ENCODE peak calls at places on chromosomes 11 and 22, in ten cellular contexts. W is stomach, S is A549, X is HepG2, I is PC-9, Q is heart left ventricle, K is sigmoid colon, C is ovary, N is Peyer's patch, P is thoracic aorta. T is an unnamed sample.

GRCh38 chr22:27358096-27358870 is 443.3 kb downstream of the MN1 start:
- DNase-seq in W (no peak), S (no peak), X (no peak), I (no peak), Q (no peak), K (no peak), C (no peak), N (no peak), P (no peak), T (no peak)

GRCh38 chr11:71478216-71478840 is 25.3 kb downstream of the NADSYN1 start:
- DNase-seq in W (no peak), S (no peak), X (no peak), I (no peak), Q (no peak), K (no peak), C (no peak), N (no peak), P (no peak), T (no peak)

GRCh38 chr22:31089101-31090100 is 8.3 kb downstream of the SMTN start:
- DNase-seq in W (peak; percentile 54), S (no peak), X (no peak), I (no peak), Q (peak; percentile 52), K (peak; percentile 91), C (peak; percentile 69), N (peak; percentile 68), P (no peak), T (no peak)

GRCh38 chr22:46866591-46866990 is 104.1 kb downstream of the TBC1D22A start:
- DNase-seq in W (no peak), S (no peak), X (no peak), I (no peak), Q (no peak), K (no peak), C (no peak), N (no peak), P (no peak), T (no peak)

GRCh38 chr22:46791201-46791731 is 28.8 kb downstream of the TBC1D22A start:
- DNase-seq in W (peak; percentile 43), S (no peak), X (no peak), I (no peak), Q (no peak), K (peak; percentile 84), C (peak; percentile 43), N (peak; percentile 74), P (no peak), T (no peak)

GRCh38 chr11:57649826-57650738 is at the start of gene YPEL4:
- DNase-seq in W (no peak), S (peak; percentile 79), X (no peak), I (no peak), Q (peak; percentile 69), K (peak; percentile 84), C (peak; percentile 80), N (peak; percentile 50), P (no peak), T (peak; percentile 57)

GRCh38 chr22:36776722-36777121 is 803 bp upstream of the IFT27 start:
- DNase-seq in W (no peak), S (no peak), X (no peak), I (no peak), Q (no peak), K (no peak), C (peak; percentile 31), N (no peak), P (no peak), T (no peak)

GRCh38 chr11:88604255-88604654 is 266.7 kb upstream of the CTSC start:
- DNase-seq in W (no peak), S (no peak), X (no peak), I (no peak), Q (no peak), K (no peak), C (no peak), N (no peak), P (no peak), T (no peak)

GRCh38 chr11:130546901-130547694 is 98.7 kb downstream of the ADAMTS15 start:
- DNase-seq in W (no peak), S (no peak), X (no peak), I (no peak), Q (no peak), K (no peak), C (no peak), N (no peak), P (no peak), T (no peak)

GRCh38 chr11:130545449-130546072 is 97.1 kb downstream of the ADAMTS15 start:
- DNase-seq in W (no peak), S (no peak), X (no peak), I (no peak), Q (no peak), K (no peak), C (no peak), N (no peak), P (no peak), T (no peak)

GRCh38 chr11:130548491-130548833 is 100.0 kb downstream of the ADAMTS15 start:
- DNase-seq in W (no peak), S (no peak), X (no peak), I (no peak), Q (no peak), K (no peak), C (no peak), N (no peak), P (no peak), T (no peak)

GRCh38 chr11:130547761-130548490 is 99.5 kb downstream of the ADAMTS15 start:
- DNase-seq in W (no peak), S (no peak), X (no peak), I (no peak), Q (no peak), K (no peak), C (no peak), N (no peak), P (no peak), T (no peak)

GRCh38 chr11:130546438-130546837 is 98.0 kb downstream of the ADAMTS15 start:
- DNase-seq in W (no peak), S (no peak), X (no peak), I (no peak), Q (no peak), K (no peak), C (no peak), N (no peak), P (no peak), T (no peak)
- TF ChIP-seq CTCF in W (no peak), S (no peak), X (no peak), I (no peak), Q (no peak), K (no peak), C (no peak), N (no peak), P (no peak), T (no peak)

GRCh38 chr11:67055812-67056211 is 835 bp upstream of the RHOD start:
- DNase-seq in W (peak; percentile 37), S (no peak), X (no peak), I (peak; percentile 46), Q (no peak), K (no peak), C (no peak), N (no peak), P (no peak), T (no peak)

GRCh38 chr11:67056267-67056639 is 394 bp upstream of the RHOD start:
- DNase-seq in W (no peak), S (no peak), X (no peak), I (no peak), Q (no peak), K (no peak), C (no peak), N (no peak), P (no peak), T (no peak)

GRCh38 chr11:67056640-67057409 is at the start of gene RHOD:
- DNase-seq in W (peak; percentile 80), S (no peak), X (no peak), I (peak; percentile 79), Q (no peak), K (no peak), C (peak; percentile 54), N (peak; percentile 25), P (no peak), T (peak; percentile 80)

GRCh38 chr11:67058506-67058905 is 1.9 kb downstream of the RHOD start:
- DNase-seq in W (no peak), S (no peak), X (no peak), I (no peak), Q (no peak), K (no peak), C (no peak), N (no peak), P (no peak), T (no peak)

DNA sequence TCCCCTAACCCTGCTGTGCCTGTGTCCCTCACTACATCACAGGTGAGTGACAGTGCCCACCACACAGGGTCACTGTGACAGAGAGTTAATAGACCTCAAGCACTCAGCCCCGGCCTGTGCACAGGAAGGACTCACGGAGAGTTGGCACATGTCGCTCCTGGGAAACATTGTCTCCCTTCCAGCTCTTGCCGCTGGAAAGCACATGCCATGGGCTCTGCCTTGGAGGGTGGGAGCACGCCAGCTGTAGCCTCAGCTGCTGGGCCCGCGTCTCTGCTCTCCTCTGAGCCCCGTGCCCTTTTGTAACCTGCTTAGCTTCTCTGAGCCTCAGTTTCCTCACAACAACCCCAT is 737 bp downstream of the RHOD start:
- DNase-seq in W (no peak), S (no peak), X (no peak), I (peak; percentile 33), Q (no peak), K (no peak), C (no peak), N (no peak), P (no peak), T (no peak)
- H3K4me3 ChIP-seq in W (peak overlapping the region; percentile 70), S (peak overlapping the region; percentile 66), X (no peak overlapping the region), I (peak overlapping the region; percentile 82), Q (peak overlapping the region; percentile 52), K (peak overlapping the region; percentile 63), C (peak overlapping the region; percentile 48), N (peak overlapping the region; percentile 57), P (peak overlapping the region; percentile 80), T (peak overlapping the region; percentile 72)

GRCh38 chr11:127895776-127896175 is 691.6 kb downstream of the ETS1 start:
- DNase-seq in W (no peak), S (no peak), X (no peak), I (no peak), Q (no peak), K (no peak), C (no peak), N (no peak), P (no peak), T (no peak)
- H3K4me1 ChIP-seq in W (no peaks in the 10 kb centered on the region), S (no peaks in the 10 kb centered on the region), X (no peaks in the 10 kb centered on the region), I (no peaks in the 10 kb centered on the region), Q (no peaks in the 10 kb centered on the region), K (no peaks in the 10 kb centered on the region), C (no peaks in the 10 kb centered on the region), N (no peaks in the 10 kb centered on the region), P (no peaks in the 10 kb centered on the region), T (no peaks in the 10 kb centered on the region)

GRCh38 chr11:79060534-79060933 is 380.3 kb downstream of the TENM4 start:
- DNase-seq in W (no peak), S (no peak), X (no peak), I (no peak), Q (no peak), K (no peak), C (no peak), N (no peak), P (no peak), T (no peak)

GRCh38 chr11:79060081-79060480 is 380.7 kb downstream of the TENM4 start:
- DNase-seq in W (no peak), S (no peak), X (no peak), I (no peak), Q (no peak), K (no peak), C (no peak), N (no peak), P (no peak), T (no peak)

GRCh38 chr11:79059171-79059570 is 381.7 kb downstream of the TENM4 start:
- DNase-seq in W (no peak), S (no peak), X (no peak), I (no peak), Q (no peak), K (no peak), C (no peak), N (no peak), P (no peak), T (no peak)

GRCh38 chr11:79066456-79067354 is 374.1 kb downstream of the TENM4 start:
- DNase-seq in W (no peak), S (no peak), X (no peak), I (no peak), Q (no peak), K (no peak), C (no peak), N (no peak), P (no peak), T (no peak)

DNA sequence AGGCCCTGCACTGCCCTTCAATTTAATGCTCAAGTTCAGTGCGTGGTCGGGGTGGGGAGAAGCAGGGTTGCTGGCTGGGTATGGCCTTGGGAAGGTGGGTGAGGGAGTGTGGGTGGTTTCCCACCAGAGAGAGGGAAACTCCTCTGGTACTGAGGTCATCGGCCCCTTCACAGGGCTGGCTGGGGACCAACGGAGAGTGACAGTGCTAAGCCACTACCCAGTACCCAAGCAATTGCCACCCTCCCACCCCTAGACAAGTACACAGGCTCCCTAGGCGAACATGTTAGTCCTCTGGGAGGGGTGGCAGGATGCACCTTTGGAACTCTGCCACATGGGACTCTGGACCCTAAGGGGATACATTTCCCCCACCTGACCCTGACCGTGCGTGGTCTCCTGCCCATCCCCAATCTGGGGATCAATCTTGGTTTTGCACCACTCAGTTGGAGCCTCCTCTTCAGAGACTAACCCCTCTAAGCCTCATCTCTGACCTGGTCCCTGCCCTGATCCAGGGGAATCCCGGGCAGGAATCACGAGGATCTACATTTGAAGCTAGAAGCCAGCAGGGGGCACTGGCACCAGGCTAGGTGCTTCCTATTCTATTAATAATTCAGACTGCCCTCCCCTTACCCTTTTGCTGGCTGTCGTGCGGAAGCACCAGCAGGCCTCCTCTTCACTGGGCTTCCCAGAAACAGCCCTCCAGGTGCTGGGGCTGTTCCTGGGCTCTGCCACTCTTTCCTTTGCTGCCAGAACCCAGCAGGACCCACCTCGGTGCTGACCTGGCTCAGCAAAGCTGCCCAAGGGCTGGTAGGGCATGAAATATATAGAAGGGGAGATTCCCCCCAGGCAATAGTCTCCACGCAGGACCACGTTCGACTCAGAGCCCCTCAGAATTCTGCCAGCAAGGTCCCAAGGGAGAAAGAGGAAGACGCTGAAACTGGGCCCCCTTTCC is 377.7 kb downstream of the TENM4 start:
- DNase-seq in W (no peak), S (peak; percentile 68), X (peak; percentile 18), I (no peak), Q (no peak), K (no peak), C (no peak), N (no peak), P (no peak), T (no peak)
- TF ChIP-seq CTCF in W (no peak), S (peak; percentile 51), X (peak; percentile 57), I (peak; percentile 58), Q (peak; percentile 22), K (no peak), C (no peak), N (no peak), P (peak; percentile 35), T (peak; percentile 17)

T was measured in lower lobe of right lung.